ENCODE peak calls at places on chromosomes 2 and 18, in nine cellular contexts. E, O, I, K, V, L, U, N and Y are unnamed samples. For H3K36me3, the result is how much of the 10 kb centered on the place peaks cover.

GRCh38 chr2:70331012-70331411 is 29.1 kb upstream of the FAM136A start:
- DNase-seq in E (no peak), O (no peak), I (no peak), K (no peak), V (no peak), L (no peak), U (no peak), N (no peak), Y (no peak)

GRCh38 chr2:148531175-148532048 is 113.1 kb upstream of the EPC2 start:
- DNase-seq in E (no peak), O (no peak), I (no peak), K (no peak), V (no peak), L (no peak), U (no peak), N (no peak), Y (no peak)

GRCh38 chr2:100070078-100070477 is 72.3 kb downstream of the AFF3 start:
- DNase-seq in E (no peak), O (no peak), I (no peak), K (no peak), V (no peak), L (peak), U (no peak), N (no peak), Y (no peak)

GRCh38 chr18:37987901-37988300 is 422.3 kb upstream of the CELF4 start:
- DNase-seq in E (no peak), O (no peak), I (no peak), K (no peak), V (no peak), L (no peak), U (no peak), N (no peak), Y (no peak)

GRCh38 chr2:239967244-239968036 is 57.7 kb downstream of the NDUFA10 start:
- DNase-seq in E (no peak), O (no peak), I (no peak), K (no peak), V (no peak), L (no peak), U (peak), N (no peak), Y (no peak)

GRCh38 chr2:145638675-145639074 is 1118.8 kb upstream of the ZEB2 start:
- DNase-seq in E (no peak), O (no peak), I (no peak), K (no peak), V (no peak), L (no peak), U (no peak), N (peak), Y (no peak)

GRCh38 chr2:123500346-123500745 is 524.7 kb upstream of the CNTNAP5 start:
- DNase-seq in E (no peak), O (no peak), I (no peak), K (no peak), V (no peak), L (no peak), U (no peak), N (no peak), Y (no peak)

GRCh38 chr2:150591901-150592300 is 104.4 kb upstream of the RND3 start:
- DNase-seq in E (no peak), O (no peak), I (no peak), K (no peak), V (no peak), L (peak), U (no peak), N (no peak), Y (no peak)

GRCh38 chr18:52060612-52061259 is 279.3 kb upstream of the DCC start:
- DNase-seq in E (no peak), O (no peak), I (no peak), K (no peak), V (peak), L (no peak), U (no peak), N (no peak), Y (no peak)

GRCh38 chr2:174692256-174692830 is 71.9 kb downstream of the CHRNA1 start:
- DNase-seq in E (no peak), O (no peak), I (no peak), K (no peak), V (no peak), L (peak), U (no peak), N (no peak), Y (no peak)

GRCh38 chr18:13257361-13257980 is 38.9 kb downstream of the LDLRAD4 start:
- DNase-seq in E (peak), O (no peak), I (no peak), K (no peak), V (no peak), L (no peak), U (no peak), N (no peak), Y (no peak)

GRCh38 chr2:234861841-234862735 is 89.7 kb upstream of the SH3BP4 start:
- DNase-seq in E (no peak), O (no peak), I (peak), K (peak), V (no peak), L (no peak), U (no peak), N (no peak), Y (no peak)

GRCh38 chr2:225761396-225761795 is 361.9 kb downstream of the NYAP2 start:
- DNase-seq in E (no peak), O (no peak), I (no peak), K (no peak), V (no peak), L (no peak), U (no peak), N (no peak), Y (no peak)

DNA sequence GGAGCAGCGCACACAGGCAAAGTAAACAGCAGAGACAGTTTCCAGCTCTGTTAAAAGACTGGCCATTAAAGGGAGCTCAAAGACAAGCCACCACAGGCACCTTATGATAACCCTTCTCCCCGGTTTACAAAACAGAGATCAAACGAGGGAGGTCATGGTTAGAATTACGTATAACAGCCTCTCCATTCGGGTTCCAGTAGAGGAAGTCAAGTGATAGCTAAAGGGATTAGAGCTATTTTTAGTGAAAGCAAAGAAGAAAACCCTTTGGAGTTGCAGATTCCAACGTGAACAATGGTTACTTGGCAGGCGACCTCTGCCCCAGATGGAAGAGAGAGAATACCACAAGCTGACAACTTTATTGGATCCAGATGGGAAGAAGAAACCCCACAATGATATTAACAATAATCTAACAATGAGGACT is 31.2 kb upstream of the EDAR start:
- DNase-seq in E (no peak), O (no peak), I (no peak), K (no peak), V (no peak), L (peak), U (no peak), N (no peak), Y (no peak)
- H3K4me3 ChIP-seq in E (no peak), O (no peak), I (no peak), K (no peak), V (no peak), L (no peak), U (no peak), N (no peak), Y (no peak)

DNA sequence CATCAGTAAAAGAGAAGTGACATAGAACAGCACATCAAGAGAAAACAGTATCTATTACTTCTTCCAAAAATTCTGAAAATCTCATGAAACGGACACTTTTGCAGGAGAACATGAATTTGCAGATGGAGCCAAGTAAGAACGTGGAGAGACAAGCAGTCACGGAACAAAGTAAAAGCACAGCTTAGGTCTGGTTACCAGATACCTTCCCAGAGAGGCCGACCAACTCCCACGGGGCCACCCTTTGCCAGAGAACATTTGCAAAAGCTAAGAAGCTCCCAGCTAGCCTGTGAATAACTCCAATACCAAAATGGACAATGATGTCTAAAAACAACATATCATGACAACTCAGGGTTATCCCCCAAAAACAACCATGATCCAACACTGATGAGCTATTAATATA is 38.9 kb downstream of the THAP4 start:
- DNase-seq in E (no peak), O (no peak), I (no peak), K (no peak), V (no peak), L (no peak), U (no peak), N (no peak), Y (no peak)
- H3K36me3 ChIP-seq in E (under half), O (under half), I (under half), K (under half), V (half or more), L (under half), U (under half), N (half or more), Y (under half)

DNA sequence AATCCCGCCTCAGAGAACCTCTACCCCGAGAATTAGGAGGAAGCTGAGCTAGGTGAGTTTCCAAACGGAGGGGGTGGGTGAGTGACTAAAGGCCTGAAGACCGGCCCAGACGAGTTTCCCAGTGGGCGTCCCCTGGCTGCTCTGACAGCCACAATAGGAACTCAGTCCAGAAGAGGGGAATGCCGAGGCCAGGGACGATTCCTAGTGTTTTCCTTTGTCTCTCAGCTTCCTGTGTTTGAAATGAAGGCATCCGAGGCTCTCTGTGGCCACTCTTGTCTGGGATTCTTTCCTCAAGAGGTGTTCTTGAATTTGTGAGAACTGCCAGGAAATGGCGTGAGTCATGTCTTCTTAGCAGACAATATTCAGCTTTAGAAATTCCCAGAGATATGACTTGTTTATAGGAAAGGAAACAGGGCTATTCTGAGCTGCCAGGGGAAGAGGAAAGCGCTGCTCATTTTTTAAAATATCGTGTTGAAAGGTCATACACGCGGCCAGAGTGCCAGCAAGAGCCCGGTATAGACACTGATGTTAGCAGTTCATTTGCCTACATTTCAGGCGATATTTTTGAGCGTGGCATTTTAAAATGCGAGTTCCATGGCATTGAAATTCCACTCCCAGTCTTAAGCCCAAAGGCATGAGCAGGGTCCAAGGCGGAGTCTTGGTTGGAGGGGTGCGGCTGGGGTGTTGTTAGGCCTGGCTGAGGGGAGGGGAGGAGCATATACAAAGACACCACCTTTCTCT is 169.1 kb upstream of the KLF7 start:
- DNase-seq in E (peak), O (peak), I (peak), K (peak), V (no peak), L (peak), U (peak), N (peak), Y (no peak)
- TF ChIP-seq POLR2A in E (no peak), O (peak), I (no peak), K (no peak), V (no peak), L (peak), U (no peak), N (no peak), Y (no peak)

GRCh38 chr2:204021290-204022081 is 84.9 kb downstream of the ICOS start:
- DNase-seq in E (no peak), O (no peak), I (no peak), K (no peak), V (no peak), L (no peak), U (no peak), N (no peak), Y (no peak)
- H3K4me3 ChIP-seq in E (no peak), O (no peak), I (no peak), K (no peak), V (no peak), L (no peak), U (no peak), N (no peak), Y (no peak)

GRCh38 chr2:205706769-205707375 is 24.6 kb downstream of the NRP2 start:
- DNase-seq in E (peak), O (peak), I (no peak), K (no peak), V (peak), L (peak), U (peak), N (no peak), Y (peak)
- H3K36me3 ChIP-seq in E (under half), O (under half), I (under half), K (under half), V (under half), L (under half), U (under half), N (under half), Y (under half)

GRCh38 chr18:35117951-35118411 is 76.8 kb downstream of the MAPRE2 start:
- DNase-seq in E (no peak), O (no peak), I (no peak), K (no peak), V (no peak), L (peak), U (no peak), N (no peak), Y (no peak)
- TF ChIP-seq POLR2A in E (no peak), O (peak), I (no peak), K (no peak), V (no peak), L (no peak), U (no peak), N (no peak), Y (no peak)

GRCh38 chr2:45010706-45011036 is 1.4 kb upstream of the SIX2 start:
- DNase-seq in E (no peak), O (no peak), I (no peak), K (no peak), V (no peak), L (no peak), U (no peak), N (no peak), Y (no peak)
- H3K4me3 ChIP-seq in E (peak), O (peak), I (peak), K (peak), V (peak), L (no peak), U (peak), N (no peak), Y (no peak)

GRCh38 chr2:237092920-237093781 is 7.5 kb downstream of the COPS8 start:
- DNase-seq in E (no peak), O (peak), I (no peak), K (peak), V (no peak), L (peak), U (no peak), N (no peak), Y (no peak)

GRCh38 chr2:237097911-237098702 is 12.4 kb downstream of the COPS8 start:
- DNase-seq in E (no peak), O (no peak), I (no peak), K (no peak), V (no peak), L (peak), U (no peak), N (no peak), Y (no peak)

GRCh38 chr2:237097326-237097910 is 11.7 kb downstream of the COPS8 start:
- DNase-seq in E (no peak), O (no peak), I (no peak), K (no peak), V (no peak), L (no peak), U (no peak), N (no peak), Y (no peak)

GRCh38 chr2:237096911-237097310 is 11.2 kb downstream of the COPS8 start:
- DNase-seq in E (no peak), O (no peak), I (no peak), K (no peak), V (no peak), L (peak), U (no peak), N (no peak), Y (no peak)

DNA sequence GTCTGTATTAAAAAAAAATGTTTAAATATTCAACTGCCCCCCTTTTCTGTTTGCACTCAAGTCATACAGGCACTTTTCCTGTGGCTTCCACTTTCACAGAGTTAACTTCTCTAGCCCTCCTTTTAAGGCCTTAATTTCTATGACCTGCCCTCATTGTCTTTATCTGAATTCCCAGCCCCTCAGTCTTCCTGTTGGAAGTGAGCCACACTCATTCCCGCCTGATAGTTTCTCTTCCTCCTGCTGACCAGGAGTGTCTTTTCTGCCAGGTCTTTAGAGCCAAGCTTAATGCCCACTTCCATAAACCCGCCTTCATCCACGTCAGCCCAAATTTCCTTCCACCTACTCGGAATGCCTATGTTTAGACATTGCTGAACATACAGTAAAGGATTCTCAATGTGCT is 10.5 kb downstream of the COPS8 start:
- DNase-seq in E (no peak), O (no peak), I (no peak), K (no peak), V (no peak), L (no peak), U (no peak), N (no peak), Y (no peak)
- H3K36me3 ChIP-seq in E (under half), O (under half), I (under half), K (under half), V (half or more), L (under half), U (under half), N (half or more), Y (half or more)

GRCh38 chr2:120123090-120123489 is 100.1 kb downstream of the TMEM185B start:
- DNase-seq in E (no peak), O (no peak), I (no peak), K (no peak), V (no peak), L (no peak), U (no peak), N (no peak), Y (no peak)

GRCh38 chr2:120118471-120118870 is 104.7 kb downstream of the TMEM185B start:
- DNase-seq in E (no peak), O (no peak), I (no peak), K (no peak), V (no peak), L (no peak), U (no peak), N (no peak), Y (no peak)

GRCh38 chr2:120118018-120118417 is 105.1 kb downstream of the EPB41L5 start:
- DNase-seq in E (no peak), O (no peak), I (no peak), K (no peak), V (no peak), L (no peak), U (no peak), N (no peak), Y (no peak)
- TF ChIP-seq POLR2A in E (no peak), O (no peak), I (no peak), K (no peak), V (no peak), L (no peak), U (no peak), N (no peak), Y (no peak)

GRCh38 chr18:23825496-23825895 is 136.2 kb downstream of the LAMA3 start:
- DNase-seq in E (no peak), O (no peak), I (no peak), K (no peak), V (no peak), L (no peak), U (no peak), N (no peak), Y (no peak)
- H3K4me3 ChIP-seq in E (no peak), O (no peak), I (no peak), K (no peak), V (no peak), L (no peak), U (no peak), N (no peak), Y (no peak)